ENCODE peak calls at places on chromosomes 13 and 19, in five cellular contexts. M, I, C, F and A are unnamed samples.

GRCh38 chr19:39448271-39448670 is 2.9 kb downstream of the SUPT5H start:
- DNase-seq in M (no peak), I (no peak), C (no peak), F (no peak), A (no peak)

GRCh38 chr13:111639994-111640393 is 319.6 kb downstream of the TEX29 start:
- DNase-seq in M (no peak), I (no peak), C (no peak), F (no peak), A (no peak)

GRCh38 chr13:42486711-42487198 is 87.2 kb upstream of the TNFSF11 start:
- DNase-seq in M (peak), I (no peak), C (no peak), F (no peak), A (peak)

GRCh38 chr19:7152568-7152967 is 83.1 kb downstream of the ZNF557 start:
- DNase-seq in M (no peak), I (no peak), C (no peak), F (no peak), A (no peak)

GRCh38 chr19:39032164-39032918 is at the start of gene FBXO27:
- DNase-seq in M (peak), I (no peak), C (no peak), F (peak), A (no peak)

GRCh38 chr19:7098701-7099596 is 29.4 kb downstream of the ZNF557 start:
- DNase-seq in M (peak), I (peak), C (peak), F (peak), A (peak)

GRCh38 chr19:40800997-40801377 is 2.0 kb downstream of the EGLN2 start:
- DNase-seq in M (no peak), I (no peak), C (no peak), F (no peak), A (no peak)

GRCh38 chr13:113851826-113852535 is 11.9 kb downstream of the GAS6 start:
- DNase-seq in M (no peak), I (no peak), C (no peak), F (no peak), A (no peak)